ENCODE peak calls at places on chromosomes 16 and 17, in seven cellular contexts. U, S, E, D, V, B and L are unnamed samples.

GRCh38 chr17:78890111-78890897 is 12.7 kb downstream of the CEP295NL start:
- DNase-seq in V (peak), B (no peak), S (peak), U (no peak), E (no peak), D (no peak), L (no peak)

GRCh38 chr17:40417609-40418427 is at the start of gene TOP2A:
- DNase-seq in S (peak), U (peak), D (peak), E (peak), V (peak), B (peak), L (peak)

GRCh38 chr16:68233835-68234187 is 2.1 kb downstream of the ESRP2 start:
- DNase-seq in E (no peak), V (no peak), S (no peak), B (no peak), U (no peak), D (no peak), L (no peak)

GRCh38 chr17:28199115-28199514 is 119.9 kb upstream of the TMEM97 start:
- DNase-seq in V (no peak), E (no peak), U (no peak), S (no peak), D (no peak), B (no peak), L (no peak)

GRCh38 chr16:83068686-83069085 is 441.9 kb downstream of the CDH13 start:
- DNase-seq in D (peak), E (no peak), V (no peak), U (no peak), S (no peak), B (no peak), L (peak)

GRCh38 chr16:82059161-82059982 is 24.3 kb downstream of the HSD17B2 start:
- DNase-seq in U (no peak), D (no peak), V (no peak), S (no peak), E (no peak), B (no peak), L (no peak)

GRCh38 chr17:68516732-68517131 is 4.5 kb downstream of the PRKAR1A start:
- DNase-seq in B (no peak), S (no peak), E (no peak), D (no peak), U (no peak), V (no peak), L (peak)

GRCh38 chr17:79627766-79628690 is 17.2 kb upstream of the RBFOX3 start:
- DNase-seq in E (no peak), D (no peak), V (no peak), B (no peak), U (no peak), S (no peak), L (no peak)

GRCh38 chr16:28478511-28479180 is 6.5 kb upstream of the NPIPB7 start:
- DNase-seq in S (no peak), B (no peak), E (no peak), U (no peak), D (no peak), V (no peak), L (no peak)

GRCh38 chr17:64080174-64080618 is 49.7 kb downstream of the ERN1 start:
- DNase-seq in D (no peak), B (no peak), U (no peak), E (no peak), V (no peak), S (no peak), L (no peak)

GRCh38 chr17:65556014-65556909 is 5.2 kb downstream of the AXIN2 start:
- DNase-seq in U (peak), S (peak), V (peak), B (peak), D (peak), E (no peak), L (peak)

GRCh38 chr17:17305282-17305801 is 2.2 kb downstream of the NT5M start:
- DNase-seq in V (no peak), D (no peak), E (no peak), U (no peak), B (no peak), S (peak), L (no peak)

GRCh38 chr17:43737722-43738121 is 20.9 kb downstream of the SOST start:
- DNase-seq in V (no peak), B (no peak), D (no peak), E (no peak), U (no peak), S (no peak), L (peak)

GRCh38 chr16:30491744-30492308 is 19.3 kb downstream of the ITGAL start:
- DNase-seq in B (no peak), E (peak), V (no peak), D (peak), U (peak), S (no peak), L (peak)

GRCh38 chr17:70588003-70588402 is 418.7 kb downstream of the KCNJ2 start:
- DNase-seq in V (no peak), D (peak), E (no peak), S (no peak), B (no peak), U (no peak), L (no peak)

GRCh38 chr16:58487566-58488351 is 12.2 kb upstream of the NDRG4 start:
- DNase-seq in D (peak), E (no peak), V (peak), U (peak), B (peak), S (peak), L (peak)

GRCh38 chr17:48593126-48593829 is at the start of gene HOXB5:
- DNase-seq in U (peak), V (no peak), B (no peak), D (no peak), S (no peak), E (no peak), L (peak)

GRCh38 chr16:47058295-47059086 is 85.0 kb upstream of the DNAJA2 start:
- DNase-seq in V (no peak), S (no peak), E (no peak), U (peak), D (peak), B (no peak), L (no peak)

GRCh38 chr17:82213251-82214011 is 789 bp upstream of the CCDC57 start:
- DNase-seq in D (peak), B (no peak), E (no peak), S (peak), V (no peak), U (peak), L (peak)

GRCh38 chr17:32503251-32504165 is 16.7 kb downstream of the CDK5R1 start:
- DNase-seq in B (no peak), S (peak), D (no peak), U (no peak), V (no peak), E (no peak), L (no peak)

GRCh38 chr16:5502467-5502869 is 404.9 kb upstream of the EEF2KMT start:
- DNase-seq in V (no peak), U (peak), B (peak), E (no peak), D (no peak), S (no peak), L (no peak)

GRCh38 chr17:76414334-76415295 is 30.2 kb downstream of the SPHK1 start:
- DNase-seq in S (no peak), D (peak), E (no peak), V (no peak), U (peak), B (no peak), L (peak)

GRCh38 chr17:58996968-58997367 is 109.7 kb downstream of the TRIM37 start:
- DNase-seq in B (no peak), V (no peak), U (no peak), D (no peak), S (no peak), E (no peak), L (no peak)

GRCh38 chr17:58998871-58999270 is 107.8 kb downstream of the TRIM37 start:
- DNase-seq in B (no peak), V (no peak), D (no peak), E (no peak), U (no peak), S (no peak), L (no peak)

GRCh38 chr17:58993322-58993721 is 113.4 kb downstream of the TRIM37 start:
- DNase-seq in S (no peak), U (peak), V (no peak), E (no peak), D (no peak), B (no peak), L (no peak)

GRCh38 chr17:58997756-58998553 is 108.7 kb downstream of the TRIM37 start:
- DNase-seq in B (no peak), U (no peak), D (no peak), S (no peak), V (no peak), E (no peak), L (no peak)

GRCh38 chr17:58995247-58995940 is 111.3 kb downstream of the TRIM37 start:
- DNase-seq in V (no peak), E (no peak), U (no peak), B (no peak), D (no peak), S (no peak), L (peak)
- TF ChIP-seq CTCF in V (no peak), E (no peak), U (no peak), B (no peak), D (no peak), S (no peak), L (no peak)

GRCh38 chr16:87926246-87927194 is 9.8 kb downstream of the CA5A start:
- DNase-seq in E (no peak), D (no peak), S (no peak), V (peak), B (no peak), U (no peak), L (no peak)

GRCh38 chr16:87924937-87925670 is 11.2 kb downstream of the CA5A start:
- DNase-seq in E (no peak), B (no peak), V (no peak), D (no peak), U (no peak), S (no peak), L (no peak)

GRCh38 chr16:87929986-87930385 is 6.3 kb downstream of the CA5A start:
- DNase-seq in S (no peak), D (no peak), V (no peak), B (no peak), U (no peak), E (no peak), L (no peak)

GRCh38 chr16:87924041-87924851 is 12.1 kb downstream of the CA5A start:
- DNase-seq in D (no peak), B (no peak), S (peak), U (no peak), E (no peak), V (peak), L (no peak)

DNA sequence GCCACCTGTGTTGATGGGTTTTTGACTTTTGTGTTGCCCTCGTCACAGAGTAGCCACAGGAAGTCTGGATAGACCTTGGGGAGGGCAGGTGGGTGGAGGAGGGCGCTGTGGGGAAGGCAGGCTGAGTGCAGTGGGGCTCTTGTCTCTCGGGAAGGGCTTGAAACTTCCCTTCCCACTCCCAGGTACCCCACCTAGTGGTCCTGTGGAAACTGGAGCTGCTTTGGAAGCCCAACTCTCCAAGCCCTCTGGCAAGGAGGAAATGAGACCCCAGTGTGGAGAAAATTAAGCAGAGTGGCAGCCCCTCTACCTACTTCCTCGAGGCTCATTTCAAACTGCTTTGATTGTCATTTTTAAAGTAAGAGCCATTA is 9.2 kb downstream of the CA5A start:
- DNase-seq in B (no peak), D (no peak), S (no peak), U (no peak), V (no peak), E (no peak), L (no peak)
- TF ChIP-seq CTCF in B (no peak), D (no peak), S (peak), U (no peak), V (no peak), E (no peak), L (peak)

GRCh38 chr16:87809150-87809902 is 43.5 kb upstream of the KLHDC4 start:
- DNase-seq in S (peak), D (no peak), U (no peak), E (no peak), V (peak), B (no peak), L (no peak)
- TF ChIP-seq CTCF in S (no peak), D (no peak), U (no peak), E (no peak), V (no peak), B (no peak), L (no peak)

DNA sequence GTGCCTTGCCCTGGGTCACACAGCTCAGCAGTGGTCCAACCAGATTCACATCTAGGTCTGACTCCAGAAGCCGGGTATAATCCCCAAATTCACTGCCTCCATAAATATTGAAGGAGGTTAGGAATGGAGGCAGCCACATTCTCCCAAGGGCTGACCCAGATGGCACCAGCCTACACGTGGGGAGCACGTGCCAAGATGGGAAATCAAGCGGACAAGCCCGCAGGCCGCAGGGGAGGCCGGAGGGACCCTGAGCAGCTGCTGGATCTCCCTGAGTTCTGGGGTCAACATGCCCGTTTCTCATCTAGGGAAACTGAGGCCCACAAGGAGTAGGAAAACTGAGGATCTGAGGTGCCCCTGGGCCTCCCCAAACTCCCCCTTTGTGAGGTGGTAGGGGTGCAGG is 32.2 kb upstream of the CNEP1R1 start:
- DNase-seq in V (no peak), D (no peak), U (no peak), B (no peak), S (no peak), E (no peak), L (no peak)
- TF ChIP-seq CTCF in V (no peak), D (no peak), U (no peak), B (no peak), S (no peak), E (no peak), L (no peak)

DNA sequence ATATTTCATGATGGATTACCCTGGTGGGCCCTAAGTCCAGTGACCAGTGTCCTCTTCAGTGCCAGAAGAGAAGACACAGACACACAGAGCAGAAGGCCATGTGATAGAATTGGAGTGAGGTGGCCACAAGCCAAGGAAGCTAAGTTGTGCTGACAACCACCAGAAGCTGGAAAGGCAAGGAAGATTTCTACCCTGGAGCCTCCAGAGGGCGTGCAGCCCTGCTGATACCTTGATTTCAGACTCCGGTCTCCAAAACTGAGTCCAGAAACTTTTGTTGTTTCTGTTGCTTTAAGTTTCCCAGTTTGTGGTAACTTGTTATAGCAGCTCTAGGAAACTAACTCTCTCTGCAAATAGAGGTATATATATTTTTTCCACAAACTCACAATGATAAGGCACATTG is 396.6 kb upstream of the ASIC2 start:
- DNase-seq in V (no peak), D (no peak), B (no peak), S (no peak), E (no peak), U (no peak), L (no peak)
- TF ChIP-seq CTCF in V (no peak), D (no peak), B (no peak), S (peak), E (no peak), U (no peak), L (no peak)

DNA sequence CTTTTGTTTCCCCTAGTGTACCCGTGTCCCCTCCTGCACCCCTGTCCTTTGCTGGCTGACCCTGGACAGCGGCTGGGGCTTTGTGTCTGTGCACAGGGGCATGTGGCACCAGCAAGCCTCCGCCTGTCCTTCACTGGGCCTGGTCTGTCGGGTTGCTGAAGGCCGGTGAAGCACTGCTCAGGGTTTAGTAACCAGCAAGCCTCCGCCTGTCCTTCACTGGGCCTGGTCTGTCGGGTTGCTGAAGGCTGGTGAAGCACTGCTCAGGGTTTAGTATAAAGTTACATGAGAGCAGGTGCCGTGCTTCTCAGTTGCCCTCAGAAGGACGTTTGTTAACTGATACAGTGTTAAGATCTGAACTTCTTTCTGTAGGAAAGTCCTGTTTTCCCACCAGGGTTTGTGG is 33.8 kb downstream of the DEF8 start:
- DNase-seq in U (no peak), E (no peak), S (no peak), D (no peak), B (no peak), V (no peak), L (no peak)
- TF ChIP-seq CTCF in U (no peak), E (no peak), S (no peak), D (no peak), B (no peak), V (no peak), L (no peak)